ENCODE peak calls at places on chromosomes 11 and 22, in four cellular contexts. F, Z, Y and P are unnamed samples.
A peak's percentile ranks its signal among the peaks of the same experiment; 100 is the strongest.

GRCh38 chr11:17730608-17731462 is 3.7 kb upstream of the KCNC1 start:
- DNase-seq in F (peak; percentile 75), Z (peak; percentile 58), Y (peak; percentile 89), P (peak; percentile 85)

GRCh38 chr22:20437253-20438065 is at the start of gene SCARF2:
- DNase-seq in F (no peak), Z (no peak), Y (peak; percentile 98), P (no peak)

GRCh38 chr11:12604557-12605105 is 69.6 kb upstream of the TEAD1 start:
- DNase-seq in F (no peak), Z (no peak), Y (no peak), P (no peak)

GRCh38 chr11:13042873-13043338 is 33.8 kb downstream of the RASSF10 start:
- DNase-seq in F (no peak), Z (no peak), Y (no peak), P (no peak)

GRCh38 chr11:27716850-27717249 is 16.6 kb upstream of the BDNF start:
- DNase-seq in F (no peak), Z (no peak), Y (no peak), P (no peak)

GRCh38 chr11:46906596-46906995 is 11.8 kb downstream of the LRP4 start:
- DNase-seq in F (no peak), Z (peak; percentile 41), Y (no peak), P (no peak)

GRCh38 chr11:63537293-63538101 is 889 bp downstream of the PLAAT4 start:
- DNase-seq in F (no peak), Z (no peak), Y (no peak), P (peak; percentile 41)

GRCh38 chr11:83392556-83392955 is 106.4 kb upstream of the CCDC90B start:
- DNase-seq in F (no peak), Z (no peak), Y (no peak), P (no peak)

GRCh38 chr11:88174627-88175003 is 628 bp downstream of the RAB38 start:
- DNase-seq in F (peak; percentile 45), Z (peak; percentile 5), Y (no peak), P (peak; percentile 50)

GRCh38 chr22:41301085-41302015 is at the start of gene ZC3H7B:
- DNase-seq in F (no peak), Z (no peak), Y (peak; percentile 90), P (peak; percentile 94)

GRCh38 chr11:855796-856195 is 13.1 kb downstream of the TSPAN4 start:
- DNase-seq in F (no peak), Z (no peak), Y (peak; percentile 74), P (no peak)

GRCh38 chr11:44143987-44144909 is 48.8 kb downstream of the EXT2 start:
- DNase-seq in F (peak; percentile 15), Z (no peak), Y (no peak), P (no peak)

GRCh38 chr22:39254789-39255298 is 10.1 kb upstream of the PDGFB start:
- DNase-seq in F (no peak), Z (no peak), Y (no peak), P (no peak)

GRCh38 chr22:45064313-45065268 is 54.8 kb upstream of the PHF21B start:
- DNase-seq in F (no peak), Z (no peak), Y (no peak), P (no peak)

GRCh38 chr11:44865866-44866272 is 84.8 kb downstream of the TP53I11 start:
- DNase-seq in F (no peak), Z (no peak), Y (peak; percentile 57), P (no peak)

GRCh38 chr11:65578134-65578533 is 2.3 kb downstream of the EHBP1L1 start:
- DNase-seq in F (no peak), Z (no peak), Y (no peak), P (no peak)

GRCh38 chr11:330694-331314 is 10.1 kb upstream of the IFITM3 start:
- DNase-seq in F (no peak), Z (no peak), Y (no peak), P (no peak)

GRCh38 chr22:25881353-25881752 is 139.4 kb downstream of the MYO18B start:
- DNase-seq in F (no peak), Z (no peak), Y (no peak), P (no peak)

GRCh38 chr22:36386900-36387663 is 685 bp downstream of the MYH9 start:
- DNase-seq in F (no peak), Z (no peak), Y (peak; percentile 78), P (no peak)

GRCh38 chr22:47032091-47032943 is 269.9 kb downstream of the TBC1D22A start:
- DNase-seq in F (no peak), Z (no peak), Y (no peak), P (no peak)

DNA sequence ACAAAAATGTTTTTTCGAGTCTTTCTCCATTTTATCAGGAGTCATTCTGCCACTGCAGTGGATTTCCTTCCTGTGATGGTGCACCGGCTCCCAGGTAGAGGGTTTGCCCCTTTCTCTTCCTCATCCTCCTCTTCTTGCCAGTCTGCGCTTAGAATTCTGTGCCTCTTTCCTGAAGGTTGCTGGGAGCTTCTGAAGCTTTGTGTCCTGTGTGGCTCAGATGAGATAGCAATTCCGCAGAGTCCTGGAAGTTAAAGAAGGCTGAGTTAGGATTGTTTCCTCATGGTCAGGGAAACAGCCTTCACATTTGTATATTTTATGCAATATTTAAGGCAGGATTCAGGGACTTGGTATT is 260 bp downstream of the BCO2 start:
- DNase-seq in F (no peak), Z (no peak), Y (no peak), P (no peak)
- TF ChIP-seq JUND in F (no peak), Z (no peak), Y (no peak), P (no peak)

GRCh38 chr11:118136826-118137225 is 15.8 kb downstream of the SCN4B start:
- DNase-seq in F (no peak), Z (no peak), Y (no peak), P (no peak)
- TF ChIP-seq JUND in F (no peak), Z (no peak), Y (no peak), P (no peak)

DNA sequence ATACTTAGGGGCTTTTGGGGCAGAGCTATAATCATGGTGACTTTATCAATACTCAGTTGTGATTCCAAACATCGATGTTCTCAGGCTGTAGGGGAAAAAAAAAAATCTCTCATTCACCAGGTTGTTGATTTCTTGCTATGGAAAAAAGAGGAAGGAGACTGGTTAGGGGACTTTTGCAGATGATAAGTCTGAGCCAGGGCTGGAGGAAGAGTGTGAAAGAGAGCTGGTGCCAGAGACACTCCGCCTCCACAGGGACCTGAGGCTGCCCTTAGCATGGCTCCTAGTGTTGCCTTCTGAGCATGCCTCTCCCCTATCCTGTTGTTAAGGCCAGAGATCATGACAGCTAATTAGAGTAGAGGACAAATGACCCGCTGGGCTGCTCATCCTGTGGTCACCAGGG is 16.9 kb downstream of the UPB1 start:
- DNase-seq in F (no peak), Z (no peak), Y (no peak), P (no peak)
- TF ChIP-seq JUND in F (no peak), Z (no peak), Y (no peak), P (no peak)

GRCh38 chr11:117610045-117610444 is 187.0 kb downstream of the DSCAML1 start:
- DNase-seq in F (no peak), Z (no peak), Y (no peak), P (no peak)
- TF ChIP-seq JUND in F (no peak), Z (no peak), Y (no peak), P (no peak)

DNA sequence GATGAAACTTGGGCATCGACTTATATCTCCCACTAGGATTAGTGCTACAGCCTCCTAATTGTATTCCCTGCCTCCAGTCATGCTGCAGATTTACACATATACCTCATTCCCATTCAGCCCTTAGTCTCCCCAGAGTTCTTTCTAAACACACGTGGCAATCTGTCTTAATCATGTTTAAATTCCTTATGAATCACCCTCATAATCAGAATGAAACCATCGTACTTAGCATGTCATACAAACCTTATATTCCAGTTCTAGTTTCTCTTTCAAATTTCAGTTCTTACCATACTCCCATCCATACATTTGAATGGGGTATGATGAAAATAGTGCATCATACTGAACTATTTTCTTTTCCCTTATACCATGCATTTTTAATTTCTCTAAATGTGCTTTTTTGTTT is 6.0 kb upstream of the OR10A2 start:
- DNase-seq in F (no peak), Z (no peak), Y (no peak), P (no peak)
- TF ChIP-seq JUND in F (no peak), Z (no peak), Y (no peak), P (no peak)

DNA sequence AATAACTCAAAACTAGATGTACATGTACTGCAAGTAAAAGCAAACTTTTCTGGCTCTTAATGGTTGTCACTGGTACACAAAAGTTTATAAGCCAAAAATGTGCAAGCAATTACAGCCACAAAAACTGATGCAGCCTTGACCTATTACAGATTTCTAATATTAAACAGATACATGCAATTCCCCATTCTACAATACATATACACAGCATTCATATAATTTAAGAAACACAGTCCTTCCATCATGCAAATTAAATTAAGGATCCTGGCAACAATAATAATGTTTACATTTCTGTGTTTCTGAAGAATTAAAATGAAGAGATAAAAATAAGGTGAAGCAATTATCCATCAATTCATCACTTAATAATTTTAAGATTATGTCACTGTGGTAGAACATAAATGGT is 18.6 kb downstream of the PICALM start:
- DNase-seq in F (no peak), Z (no peak), Y (no peak), P (no peak)
- TF ChIP-seq JUND in F (no peak), Z (no peak), Y (no peak), P (no peak)